ENCODE peak calls at places on chromosomes 4 and X, in six cellular contexts. O, Z, I, V, K and T are unnamed samples.

GRCh38 chr4:102759835-102760644 is 728 bp downstream of the MANBA start:
- DNase-seq in Z (no peak), V (no peak), K (peak), I (peak), O (no peak), T (peak)

GRCh38 chr4:73669410-73670183 is 49.4 kb upstream of the RASSF6 start:
- DNase-seq in V (no peak), K (no peak), O (no peak), I (no peak), Z (no peak), T (no peak)

GRCh38 chr4:16233569-16234177 is 7.4 kb upstream of the TAPT1 start:
- DNase-seq in V (no peak), K (no peak), I (no peak), Z (no peak), O (no peak), T (no peak)

GRCh38 chrX:149040873-149041535 is 464.1 kb downstream of the IDS start:
- DNase-seq in O (no peak), K (peak), I (peak), Z (no peak), V (no peak), T (no peak)

GRCh38 chrX:17944833-17945497 is 83.9 kb upstream of the RAI2 start:
- DNase-seq in I (no peak), O (no peak), K (peak), V (peak), Z (peak), T (no peak)

GRCh38 chrX:13491061-13491460 is 78.3 kb upstream of the EGFL6 start:
- DNase-seq in I (no peak), O (no peak), V (no peak), Z (no peak), K (no peak), T (no peak)

GRCh38 chrX:148049441-148049840 is 68.3 kb downstream of the FMR1NB start:
- DNase-seq in K (peak), I (peak), Z (no peak), V (peak), O (no peak), T (peak)

GRCh38 chrX:9597361-9598035 is 132.6 kb downstream of the TBL1X start:
- DNase-seq in V (no peak), I (no peak), O (no peak), Z (no peak), K (peak), T (no peak)

GRCh38 chrX:134338527-134338926 is 101.5 kb downstream of the CCDC160 start:
- DNase-seq in I (no peak), V (no peak), K (no peak), O (no peak), Z (no peak), T (no peak)

GRCh38 chrX:19912-20571 is 261.1 kb upstream of the PLCXD1 start:
- DNase-seq in Z (peak), V (no peak), O (no peak), K (peak), I (no peak), T (peak)

GRCh38 chr4:92059615-92060014 is 244.2 kb upstream of the GRID2 start:
- DNase-seq in V (no peak), Z (no peak), O (no peak), I (no peak), K (no peak), T (no peak)

GRCh38 chr4:137819964-137820383 is 287.7 kb upstream of the PCDH18 start:
- DNase-seq in I (peak), V (peak), Z (peak), O (peak), K (peak), T (peak)

GRCh38 chr4:19005211-19005610 is 983.7 kb upstream of the LCORL start:
- DNase-seq in V (no peak), K (peak), O (no peak), I (peak), Z (no peak), T (no peak)

GRCh38 chr4:95044204-95044848 is 286.6 kb downstream of the BMPR1B start:
- DNase-seq in Z (no peak), O (no peak), I (peak), V (no peak), K (no peak), T (no peak)

GRCh38 chr4:61541474-61541873 is 341.3 kb downstream of the ADGRL3 start:
- DNase-seq in I (no peak), K (no peak), Z (no peak), V (no peak), O (no peak), T (no peak)

GRCh38 chrX:43646800-43647199 is 9.3 kb upstream of the MAOA start:
- DNase-seq in V (no peak), O (no peak), K (no peak), Z (no peak), I (no peak), T (no peak)

GRCh38 chr4:99723555-99724450 is 66.2 kb upstream of the C4orf54 start:
- DNase-seq in K (peak), I (peak), O (peak), V (no peak), Z (no peak), T (peak)

GRCh38 chr4:52107745-52108144 is 56.6 kb downstream of the SPATA18 start:
- DNase-seq in O (no peak), I (no peak), Z (no peak), V (no peak), K (peak), T (no peak)

GRCh38 chr4:148268835-148269234 is 173.4 kb downstream of the NR3C2 start:
- DNase-seq in V (no peak), Z (no peak), O (no peak), K (no peak), I (no peak), T (no peak)

GRCh38 chrX:68048774-68049173 is 384.5 kb downstream of the OPHN1 start:
- DNase-seq in V (no peak), O (no peak), K (no peak), Z (no peak), I (no peak), T (no peak)

GRCh38 chrX:12819231-12819630 is 28.0 kb downstream of the PRPS2 start:
- DNase-seq in O (peak), Z (no peak), K (peak), I (no peak), V (no peak), T (no peak)

GRCh38 chrX:46704767-46705386 is 54.0 kb downstream of the SLC9A7 start:
- DNase-seq in V (no peak), K (peak), I (peak), Z (no peak), O (no peak), T (no peak)

GRCh38 chr4:98446499-98447375 is 185.6 kb downstream of the RAP1GDS1 start:
- DNase-seq in K (peak), V (peak), Z (no peak), O (peak), I (peak), T (no peak)

GRCh38 chr4:3527101-3527913 is 4.9 kb downstream of the LRPAP1 start:
- DNase-seq in V (no peak), K (no peak), Z (no peak), O (no peak), I (no peak), T (no peak)

GRCh38 chrX:78029663-78030062 is 60.2 kb upstream of the PGAM4 start:
- DNase-seq in Z (no peak), V (peak), K (peak), I (peak), O (no peak), T (peak)

GRCh38 chrX:148629435-148629834 is 129.0 kb downstream of the AFF2 start:
- DNase-seq in V (no peak), O (no peak), I (peak), Z (no peak), K (no peak), T (no peak)

GRCh38 chr4:143281507-143282169 is 55.0 kb upstream of the GAB1 start:
- DNase-seq in K (no peak), V (peak), Z (no peak), O (no peak), I (no peak), T (no peak)

GRCh38 chr4:1345905-1346780 is 865 bp upstream of the UVSSA start:
- DNase-seq in O (no peak), K (peak), I (peak), Z (peak), V (peak), T (no peak)

GRCh38 chr4:101600287-101600686 is 190.2 kb upstream of the BANK1 start:
- DNase-seq in Z (no peak), V (no peak), K (no peak), I (no peak), O (no peak), T (no peak)

GRCh38 chr4:40340034-40340433 is 4.9 kb downstream of the CHRNA9 start:
- DNase-seq in Z (no peak), K (peak), V (no peak), O (no peak), I (peak), T (no peak)

GRCh38 chrX:109448539-109448938 is 33.3 kb downstream of the GUCY2F start:
- DNase-seq in V (no peak), O (no peak), K (peak), Z (no peak), I (peak), T (no peak)

DNA sequence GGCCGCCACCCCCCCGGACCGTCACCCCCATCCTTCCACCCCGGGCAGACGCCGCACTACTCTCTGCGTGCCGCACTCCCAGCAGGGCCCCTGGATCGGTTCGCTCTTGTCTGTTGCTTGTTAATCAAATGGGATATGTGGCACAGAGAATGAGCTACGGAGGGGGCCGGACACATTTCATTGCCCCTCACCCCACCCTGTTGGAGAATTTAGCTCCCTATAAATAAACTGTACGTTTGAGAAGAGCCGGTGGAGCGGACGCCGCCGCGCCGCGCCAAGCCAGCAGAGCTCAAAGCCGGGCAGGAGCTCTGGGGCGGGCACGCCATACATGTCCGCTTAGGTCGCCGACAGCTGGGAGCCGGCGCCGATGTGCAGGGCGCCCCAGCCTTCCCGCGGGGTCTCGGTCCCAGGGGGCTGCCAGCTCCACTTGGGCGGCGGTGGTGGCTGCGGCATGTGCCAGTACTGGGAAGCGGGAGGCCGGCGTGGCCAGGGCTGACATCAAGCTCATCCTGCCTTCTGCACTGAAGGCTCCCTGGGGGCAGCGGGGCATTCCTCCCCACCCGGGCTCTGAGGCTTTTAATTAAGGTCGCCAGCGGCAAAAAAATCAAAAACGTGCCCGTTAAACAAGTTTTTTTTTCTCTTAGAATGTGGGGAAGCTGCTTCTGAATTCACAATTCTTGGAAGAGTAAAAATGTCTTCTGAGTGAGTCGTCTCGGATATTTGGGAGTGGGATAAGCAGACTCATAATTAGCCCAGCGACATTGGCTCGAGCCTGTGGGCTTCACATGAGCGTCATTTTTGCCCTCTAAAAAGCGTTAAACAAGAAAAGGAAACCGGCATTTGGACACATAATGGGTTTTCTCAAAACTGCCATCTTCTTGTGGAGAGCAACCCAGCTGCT is 1.1 kb upstream of the PCDH19 start:
- DNase-seq in Z (peak), K (peak), V (no peak), O (no peak), I (no peak), T (no peak)
- TF ChIP-seq EZH2 in Z (peak), K (peak), V (no peak), O (no peak), I (no peak), T (no peak)

DNA sequence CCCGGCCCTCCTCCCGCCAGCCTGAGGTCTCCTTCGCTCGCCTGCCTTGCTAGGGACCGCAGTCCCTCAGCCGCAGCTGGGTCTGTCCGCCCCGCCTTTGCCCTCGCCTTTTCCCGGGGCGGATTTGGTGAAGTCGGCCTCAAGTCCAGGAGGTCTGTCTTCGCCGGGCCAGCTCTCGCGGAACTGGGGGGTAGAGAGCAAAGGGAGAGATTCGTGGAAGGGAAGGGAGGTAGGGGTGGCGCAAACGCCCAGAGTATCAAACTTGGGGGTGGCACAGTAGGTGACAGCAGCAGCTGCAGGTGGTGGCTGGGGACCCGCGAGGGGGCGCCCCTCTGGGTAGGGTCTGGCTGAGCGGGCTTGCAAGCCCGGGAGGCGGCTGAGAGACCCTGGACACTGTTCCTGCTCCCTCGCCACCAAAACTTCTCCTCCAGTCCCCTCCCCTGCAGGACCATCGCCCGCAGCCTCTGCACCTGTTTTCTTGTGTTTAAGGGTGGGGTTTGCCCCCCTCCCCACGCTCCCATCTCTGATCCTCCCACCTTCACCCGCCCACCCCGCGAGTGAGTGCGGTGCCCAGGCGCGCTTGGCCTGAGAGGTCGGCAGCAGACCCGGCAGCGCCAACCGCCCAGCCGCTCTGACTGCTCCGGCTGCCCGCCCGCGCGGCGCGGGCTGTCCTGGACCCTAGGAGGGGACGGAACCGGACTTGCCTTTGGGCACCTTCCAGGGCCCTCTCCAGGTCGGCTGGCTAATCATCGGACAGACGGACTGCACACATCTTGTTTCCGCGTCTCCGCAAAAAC is at the start of gene NPY2R:
- DNase-seq in I (peak), V (no peak), K (no peak), Z (peak), O (no peak), T (no peak)
- TF ChIP-seq EZH2 in I (peak), V (no peak), K (no peak), Z (peak), O (no peak), T (no peak)

GRCh38 chr4:6898763-6899162 is 10.9 kb upstream of the TBC1D14 start:
- DNase-seq in V (no peak), I (no peak), O (no peak), Z (no peak), K (no peak), T (no peak)
- TF ChIP-seq EZH2 in V (no peak), I (no peak), O (no peak), Z (no peak), K (no peak), T (no peak)

GRCh38 chr4:44725861-44726820 is at the start of gene GNPDA2:
- DNase-seq in O (peak), K (peak), I (peak), V (peak), Z (peak), T (peak)
- TF ChIP-seq EZH2 in O (no peak), K (no peak), I (no peak), V (no peak), Z (no peak), T (no peak)

GRCh38 chrX:140505421-140506337 is 810 bp upstream of the SOX3 start:
- DNase-seq in Z (peak), I (no peak), K (no peak), V (no peak), O (no peak), T (no peak)
- TF ChIP-seq EZH2 in Z (peak), I (no peak), K (peak), V (no peak), O (peak), T (no peak)

DNA sequence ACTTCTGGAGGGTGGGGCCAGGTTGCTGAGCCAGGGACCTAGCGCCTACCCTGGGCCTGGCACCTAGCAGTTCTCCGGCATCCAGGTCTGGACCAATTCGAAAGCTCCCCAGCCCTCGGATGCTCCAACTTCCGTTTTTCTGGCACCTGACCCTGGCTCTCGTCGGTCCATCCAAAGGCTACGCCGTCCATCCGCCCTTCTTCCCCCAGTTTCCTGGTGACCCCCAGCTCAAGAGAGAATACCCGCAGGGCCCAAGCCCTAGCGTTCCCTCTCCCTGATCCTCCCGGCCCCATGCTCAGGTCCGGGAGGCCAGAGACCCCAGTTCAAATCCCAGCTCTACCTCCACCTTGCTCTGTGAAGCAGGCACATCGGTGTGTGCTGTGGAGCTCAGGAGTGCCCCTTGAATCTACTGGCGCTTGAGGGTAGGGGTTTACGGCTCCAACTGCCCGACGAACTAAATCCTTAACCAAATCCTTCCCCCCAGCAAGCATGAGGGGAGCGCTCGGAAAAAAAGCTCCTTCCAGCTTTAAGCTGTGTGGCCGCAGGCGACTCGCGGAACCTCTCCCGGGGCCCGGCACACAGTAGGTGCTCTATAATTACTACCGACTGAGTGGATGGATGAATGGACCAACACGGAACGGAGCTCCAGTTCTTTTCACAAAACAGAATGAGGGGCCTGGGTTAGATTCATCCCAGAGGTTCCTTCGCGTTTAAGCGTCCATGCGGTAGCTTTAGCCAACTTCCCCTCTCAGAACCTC is 1.1 kb downstream of the CRMP1 start:
- DNase-seq in K (no peak), I (no peak), V (no peak), Z (no peak), O (no peak), T (no peak)
- TF ChIP-seq EZH2 in K (peak), I (peak), V (no peak), Z (peak), O (peak), T (no peak)

GRCh38 chr4:182141623-182142022 is 101.6 kb upstream of the TENM3 start:
- DNase-seq in O (no peak), I (peak), K (no peak), V (no peak), Z (no peak), T (no peak)

GRCh38 chr4:182141046-182141445 is 102.2 kb upstream of the TENM3 start:
- DNase-seq in K (no peak), V (no peak), I (peak), O (no peak), Z (peak), T (no peak)

GRCh38 chr4:182143086-182143821 is 99.9 kb upstream of the TENM3 start:
- DNase-seq in V (no peak), O (no peak), K (peak), I (peak), Z (no peak), T (no peak)

GRCh38 chr4:182143822-182144620 is 99.2 kb upstream of the TENM3 start:
- DNase-seq in Z (peak), I (peak), K (peak), V (peak), O (no peak), T (no peak)

GRCh38 chr4:182142146-182143085 is 100.8 kb upstream of the TENM3 start:
- DNase-seq in O (no peak), I (peak), K (peak), Z (peak), V (no peak), T (no peak)
- TF ChIP-seq EZH2 in O (no peak), I (no peak), K (no peak), Z (peak), V (no peak), T (no peak)

GRCh38 chr4:13528823-13529129 is 15.5 kb downstream of the NKX3-2 start:
- DNase-seq in V (peak), I (no peak), O (no peak), Z (no peak), K (no peak), T (no peak)
- TF ChIP-seq EZH2 in V (no peak), I (no peak), O (no peak), Z (no peak), K (peak), T (no peak)

DNA sequence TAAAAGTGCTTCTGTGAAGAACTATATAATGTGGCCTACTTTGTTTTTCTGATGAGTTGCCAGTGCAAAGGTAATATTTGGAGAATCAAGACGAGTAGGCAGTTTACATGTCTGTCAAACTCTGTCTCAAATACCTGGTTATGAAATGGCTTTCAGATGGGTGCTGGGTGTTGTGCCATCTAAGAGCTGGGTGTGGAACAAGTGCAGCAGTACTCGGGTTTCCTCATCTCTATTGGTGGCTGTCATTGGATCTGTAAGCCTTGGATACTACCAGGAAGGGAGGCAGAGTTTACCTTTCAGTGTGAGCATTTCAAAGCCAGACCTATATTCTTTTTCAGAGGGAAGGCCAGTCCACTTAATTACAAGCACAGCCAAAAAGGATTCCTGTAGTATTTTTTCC is 37.2 kb downstream of the MTM1 start:
- DNase-seq in I (no peak), V (no peak), K (no peak), Z (no peak), O (no peak), T (peak)
- TF ChIP-seq EZH2 in I (no peak), V (no peak), K (no peak), Z (no peak), O (no peak), T (no peak)